ENCODE peak calls at places on chromosomes 12 and 14, in seven cellular contexts. S is A549, P is prostate gland, X is neural progenitor cell, A is PC-3, L is adrenal gland, Y is DND-41. R is an unnamed sample.

GRCh38 chr14:96016761-96017160 is 22.4 kb upstream of the C14orf132 start:
- DNase-seq in L (no peak), P (no peak), A (no peak), S (no peak), X (peak; percentile 67), Y (no peak), R (no peak)

GRCh38 chr12:15603461-15604085 is 185.6 kb downstream of the EPS8 start:
- DNase-seq in P (no peak), S (no peak), Y (no peak), L (no peak), A (no peak), X (no peak), R (no peak)

GRCh38 chr12:68370006-68370590 is 37.9 kb upstream of the MDM1 start:
- DNase-seq in X (no peak), S (no peak), L (no peak), P (no peak), Y (no peak), A (peak; percentile 71), R (no peak)

GRCh38 chr12:44500423-44500822 is 375.7 kb downstream of the NELL2 start:
- DNase-seq in P (no peak), L (no peak), Y (no peak), A (no peak), S (no peak), X (no peak), R (no peak)

GRCh38 chr14:25049127-25049558 is 804 bp downstream of the STXBP6 start:
- DNase-seq in A (no peak), Y (no peak), P (peak; percentile 22), X (no peak), S (no peak), L (no peak), R (no peak)

GRCh38 chr14:103696466-103697071 is 18.7 kb downstream of the XRCC3 start:
- DNase-seq in Y (no peak), S (no peak), L (peak; percentile 65), P (no peak), X (no peak), A (no peak), R (no peak)

GRCh38 chr12:124861492-124861891 is 2.2 kb downstream of the SCARB1 start:
- DNase-seq in P (peak; percentile 26), X (no peak), Y (no peak), A (peak; percentile 28), L (peak; percentile 95), S (peak; percentile 75), R (no peak)

GRCh38 chr12:32198555-32198954 is 91.9 kb downstream of the BICD1 start:
- DNase-seq in P (no peak), A (peak; percentile 78), X (no peak), S (no peak), Y (no peak), L (no peak), R (no peak)

GRCh38 chr14:55699131-55700057 is 119.4 kb downstream of the KTN1 start:
- DNase-seq in L (no peak), P (no peak), A (peak; percentile 99), S (peak; percentile 92), X (no peak), Y (no peak), R (no peak)

GRCh38 chr12:68910128-68910527 is 22.8 kb downstream of the CPM start:
- DNase-seq in S (no peak), P (no peak), A (peak; percentile 71), X (no peak), L (no peak), Y (no peak), R (no peak)

GRCh38 chr14:31949709-31950108 is 127.4 kb upstream of the ARHGAP5 start:
- DNase-seq in P (no peak), X (no peak), S (peak; percentile 79), L (no peak), Y (no peak), A (peak; percentile 88), R (no peak)

GRCh38 chr14:44657153-44657552 is 150.1 kb upstream of the FSCB start:
- DNase-seq in P (no peak), L (no peak), Y (no peak), S (no peak), X (no peak), A (no peak), R (no peak)

GRCh38 chr12:20199780-20200179 is 168.6 kb upstream of the PDE3A start:
- DNase-seq in X (no peak), Y (no peak), S (no peak), A (no peak), P (no peak), L (no peak), R (no peak)

GRCh38 chr14:105700622-105701288 is 174.4 kb downstream of the TMEM121 start:
- DNase-seq in L (no peak), A (peak; percentile 40), X (no peak), S (no peak), Y (no peak), P (no peak), R (no peak)

GRCh38 chr14:43005807-43006206 is 1399.1 kb downstream of the LRFN5 start:
- DNase-seq in A (peak; percentile 48), S (no peak), P (no peak), Y (no peak), X (no peak), L (no peak), R (no peak)

GRCh38 chr14:88296343-88296742 is 26.7 kb downstream of the KCNK10 start:
- DNase-seq in A (no peak), S (no peak), P (no peak), L (no peak), Y (no peak), X (no peak), R (no peak)

GRCh38 chr14:58777541-58777979 is 139.8 kb downstream of the DACT1 start:
- DNase-seq in L (no peak), X (peak; percentile 18), A (no peak), S (no peak), Y (no peak), P (no peak), R (no peak)

DNA sequence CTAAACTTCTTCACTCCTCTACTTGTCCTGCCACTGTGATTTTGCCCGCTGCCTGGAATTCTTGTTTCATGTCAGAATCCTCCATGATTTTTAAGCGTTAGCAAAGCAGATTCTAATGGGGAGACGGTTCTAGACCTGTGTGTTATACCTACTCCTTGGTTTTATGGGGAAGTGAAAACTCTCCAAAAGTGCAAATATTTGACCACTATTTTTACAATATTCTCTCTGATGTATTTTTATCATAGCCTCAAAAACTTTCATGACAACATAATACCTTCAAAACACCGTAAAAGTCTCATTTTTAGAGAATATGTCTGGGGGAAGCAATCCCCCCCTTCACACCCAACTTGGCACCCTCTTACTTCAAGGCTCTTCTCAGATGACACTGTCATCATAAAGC is 12.9 kb upstream of the KRAS start:
- DNase-seq in X (no peak), Y (no peak), A (no peak), S (no peak), L (no peak), P (no peak), R (no peak)
- H3K4me3 ChIP-seq in X (peak overlapping the region; percentile 32), Y (no peak overlapping the region), A (no peak overlapping the region), S (no peak overlapping the region), L (no peak overlapping the region), P (no peak overlapping the region), R (no peak overlapping the region)

DNA sequence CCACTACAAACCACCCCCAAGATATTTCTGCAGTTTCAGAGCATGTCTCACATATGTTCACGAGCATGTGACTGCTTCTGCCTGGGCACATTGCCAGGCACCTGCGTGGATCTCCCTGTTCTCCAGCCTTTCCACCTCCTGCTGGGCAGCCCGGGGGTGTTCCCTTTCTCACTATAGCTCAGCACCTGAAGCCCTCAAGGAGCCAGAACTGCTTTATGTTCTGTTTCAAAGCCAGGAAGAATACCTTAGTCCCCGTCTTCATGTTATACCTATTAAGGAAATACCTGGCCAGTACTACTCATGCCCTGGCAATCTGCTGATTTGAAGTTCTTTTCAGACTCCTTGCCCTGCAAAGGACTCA is 4.2 kb upstream of the FGF6 start:
- DNase-seq in L (no peak), A (no peak), P (no peak), S (no peak), Y (peak; percentile 26), X (no peak), R (no peak)
- H3K9me3 ChIP-seq in L (no peaks in the 10 kb centered on the region), A (no peaks in the 10 kb centered on the region), P (no peaks in the 10 kb centered on the region), S (no peaks in the 10 kb centered on the region), Y (no peaks in the 10 kb centered on the region), X (no peaks in the 10 kb centered on the region), R (no peaks in the 10 kb centered on the region)

GRCh38 chr12:56243731-56244181 is 13.9 kb downstream of the SLC39A5 start:
- DNase-seq in S (no peak), L (peak; percentile 85), P (no peak), X (no peak), A (no peak), Y (no peak), R (no peak)
- H3K27ac ChIP-seq in S (peak overlapping the region; percentile 59), L (peak overlapping the region; percentile 10), P (no peak overlapping the region), X (no peak overlapping the region), A (no peak overlapping the region), Y (no peak overlapping the region), R (no peak overlapping the region)

GRCh38 chr14:70188292-70188607 is 501 bp downstream of the SLC8A3 start:
- DNase-seq in Y (no peak), S (no peak), A (no peak), L (no peak), P (no peak), X (peak; percentile 59), R (no peak)
- H3K4me3 ChIP-seq in Y (no peak overlapping the region), S (peak overlapping the region; percentile 52), A (no peak overlapping the region), L (peak overlapping the region; percentile 42), P (peak overlapping the region; percentile 35), X (peak overlapping the region; percentile 76), R (peak overlapping the region; percentile 41)

GRCh38 chr14:51776102-51776894 is 84.1 kb upstream of the GNG2 start:
- DNase-seq in X (peak; percentile 83), L (peak; percentile 73), Y (peak; percentile 63), A (peak; percentile 82), S (peak; percentile 78), P (peak; percentile 25), R (peak; percentile 29)
- H3K9me3 ChIP-seq in X (no peaks in the 10 kb centered on the region), L (no peaks in the 10 kb centered on the region), Y (no peaks in the 10 kb centered on the region), A (no peaks in the 10 kb centered on the region), S (no peaks in the 10 kb centered on the region), P (no peaks in the 10 kb centered on the region), R (no peaks in the 10 kb centered on the region)

GRCh38 chr12:6333029-6333428 is 8.8 kb downstream of the TNFRSF1A start:
- DNase-seq in X (no peak), P (no peak), S (no peak), L (no peak), Y (no peak), A (no peak), R (no peak)

GRCh38 chr12:6334940-6335450 is 6.9 kb downstream of the TNFRSF1A start:
- DNase-seq in L (no peak), Y (no peak), P (no peak), S (no peak), X (no peak), A (no peak), R (no peak)

GRCh38 chr12:6332459-6332858 is 9.4 kb downstream of the TNFRSF1A start:
- DNase-seq in L (no peak), P (no peak), Y (no peak), X (no peak), A (peak; percentile 92), S (peak; percentile 93), R (no peak)

GRCh38 chr12:6334359-6334758 is 7.5 kb downstream of the TNFRSF1A start:
- DNase-seq in Y (no peak), L (no peak), A (no peak), P (no peak), X (no peak), S (no peak), R (no peak)

GRCh38 chr12:6333566-6333965 is 8.3 kb downstream of the TNFRSF1A start:
- DNase-seq in A (no peak), X (no peak), Y (no peak), S (no peak), L (no peak), P (no peak), R (no peak)
- H3K27ac ChIP-seq in A (peak overlapping the region; percentile 100), X (no peak overlapping the region), Y (peak overlapping the region; percentile 42), S (peak overlapping the region; percentile 95), L (no peak overlapping the region), P (peak overlapping the region; percentile 97), R (peak overlapping the region; percentile 92)

GRCh38 chr14:97218713-97219355 is 421.7 kb downstream of the VRK1 start:
- DNase-seq in X (peak; percentile 79), S (peak; percentile 2), Y (peak; percentile 61), L (no peak), P (no peak), A (no peak), R (peak; percentile 32)
- H3K4me3 ChIP-seq in X (peak overlapping the region; percentile 56), S (peak overlapping the region; percentile 42), Y (peak overlapping the region; percentile 59), L (peak overlapping the region; percentile 33), P (peak overlapping the region; percentile 13), A (no peak overlapping the region), R (peak overlapping the region; percentile 76)

R was measured in naive thymus-derived CD4-positive, alpha-beta T cell.